ENCODE peak calls at places on chromosome 1, in four cellular contexts. Z is HepG2, F is GM12878, W is H1. K is an unnamed sample.

GRCh38 chr1:14421977-14422609 is 176.4 kb upstream of the KAZN start:
- DNase-seq in Z (no peak), F (no peak), W (no peak), K (no peak)

GRCh38 chr1:228515200-228515834 is 28.1 kb downstream of the RNF187 start:
- DNase-seq in Z (peak; percentile 17), F (no peak), W (no peak), K (peak; percentile 66)

GRCh38 chr1:67336157-67336556 is 28.5 kb downstream of the IL12RB2 start:
- DNase-seq in Z (no peak), F (no peak), W (no peak), K (no peak)

GRCh38 chr1:114154146-114154962 is 685 bp upstream of the SYT6 start:
- DNase-seq in Z (no peak), F (no peak), W (peak; percentile 85), K (peak; percentile 47)

GRCh38 chr1:100580446-100580845 is 42.5 kb downstream of the GPR88 start:
- DNase-seq in Z (no peak), F (no peak), W (no peak), K (no peak)

GRCh38 chr1:110673197-110673701 is 1.5 kb downstream of the KCNA3 start:
- DNase-seq in Z (no peak), F (no peak), W (no peak), K (no peak)

GRCh38 chr1:93584238-93585003 is 97.2 kb downstream of the BCAR3 start:
- DNase-seq in Z (no peak), F (no peak), W (no peak), K (no peak)

GRCh38 chr1:14800014-14800413 is 201.5 kb downstream of the KAZN start:
- DNase-seq in Z (no peak), F (no peak), W (no peak), K (no peak)

GRCh38 chr1:207886227-207886626 is 24.7 kb downstream of the CD34 start:
- DNase-seq in Z (no peak), F (no peak), W (no peak), K (no peak)

GRCh38 chr1:202952818-202953217 is 5.3 kb downstream of the ADIPOR1 start:
- DNase-seq in Z (no peak), F (no peak), W (no peak), K (no peak)

GRCh38 chr1:65791860-65792670 is 630 bp upstream of the PDE4B start:
- DNase-seq in Z (no peak), F (no peak), W (peak; percentile 66), K (peak; percentile 46)

GRCh38 chr1:56434025-56434424 is 145.3 kb downstream of the PLPP3 start:
- DNase-seq in Z (peak; percentile 45), F (no peak), W (no peak), K (no peak)

GRCh38 chr1:6591222-6591621 is 11.4 kb downstream of the ZBTB48 start:
- DNase-seq in Z (no peak), F (no peak), W (no peak), K (no peak)

GRCh38 chr1:151058682-151059341 is 610 bp downstream of the CDC42SE1 start:
- DNase-seq in Z (no peak), F (no peak), W (peak; percentile 61), K (no peak)

DNA sequence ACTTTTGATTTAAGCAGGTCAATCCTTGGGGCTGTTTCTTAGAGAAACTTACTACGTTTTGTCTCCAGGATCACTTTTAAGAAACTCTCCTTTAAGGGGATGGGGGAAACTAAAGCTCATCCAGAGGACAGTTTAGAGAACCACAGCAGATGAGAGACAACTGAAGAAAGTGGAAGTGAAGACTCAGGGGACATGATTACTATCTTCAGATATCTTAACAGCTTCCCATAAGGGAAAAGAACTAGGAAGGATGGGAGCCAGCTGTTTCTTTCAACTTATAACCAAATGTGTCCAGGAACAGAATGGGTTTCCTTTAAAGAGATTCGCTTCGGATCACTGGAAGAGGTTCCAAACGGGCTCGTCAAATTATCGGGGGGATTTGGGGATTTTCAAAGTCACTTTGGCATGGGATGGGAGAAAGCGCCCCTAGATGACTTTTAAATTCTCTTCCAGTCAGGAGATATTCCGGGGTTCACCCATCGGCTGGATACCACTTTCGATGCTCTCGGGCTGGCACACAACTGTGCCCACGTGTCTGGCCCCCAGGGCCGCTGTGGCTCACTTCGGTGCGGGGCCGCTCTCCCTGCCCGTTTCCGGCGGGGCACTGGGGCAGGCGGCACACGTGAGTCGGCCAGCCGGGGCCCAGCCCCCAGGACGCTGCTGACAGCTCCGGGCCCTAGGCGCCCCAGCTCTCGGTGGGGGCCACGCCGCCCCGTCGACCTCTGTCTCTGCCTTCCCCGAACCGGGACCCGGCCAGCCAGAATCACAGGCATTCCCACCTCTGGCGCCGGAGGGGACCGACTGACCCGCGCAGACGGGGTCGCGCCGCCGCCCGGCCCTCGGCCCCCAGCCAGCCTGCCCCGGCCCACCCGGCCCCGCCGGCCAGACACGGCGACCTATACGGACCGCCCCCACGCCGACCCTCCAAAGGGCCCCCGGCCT is 1.0 kb downstream of the SCMH1 start:
- DNase-seq in Z (peak; percentile 37), F (no peak), W (peak; percentile 76), K (peak; percentile 61)
- TF ChIP-seq SUZ12 in Z (no peak), F (no peak), W (no peak), K (no peak)

GRCh38 chr1:179821524-179821923 is 56.1 kb downstream of the TOR1AIP2 start:
- DNase-seq in Z (no peak), F (no peak), W (no peak), K (no peak)

GRCh38 chr1:179824265-179824664 is 53.3 kb downstream of the TOR1AIP2 start:
- DNase-seq in Z (no peak), F (no peak), W (no peak), K (no peak)

GRCh38 chr1:179822107-179822506 is 55.5 kb downstream of the TOR1AIP2 start:
- DNase-seq in Z (no peak), F (no peak), W (no peak), K (no peak)

GRCh38 chr1:179825201-179825600 is 52.4 kb downstream of the TOR1AIP2 start:
- DNase-seq in Z (no peak), F (no peak), W (no peak), K (no peak)

GRCh38 chr1:179823693-179824092 is 53.9 kb downstream of the TOR1AIP2 start:
- DNase-seq in Z (no peak), F (no peak), W (no peak), K (no peak)
- TF ChIP-seq SP1 in Z (no peak), F (no peak), W (no peak), K (no peak)

GRCh38 chr1:186473047-186473446 is 12.1 kb upstream of the PDC start:
- DNase-seq in Z (no peak), F (no peak), W (no peak), K (no peak)
- TF ChIP-seq SUZ12 in Z (no peak), F (no peak), W (no peak), K (no peak)

DNA sequence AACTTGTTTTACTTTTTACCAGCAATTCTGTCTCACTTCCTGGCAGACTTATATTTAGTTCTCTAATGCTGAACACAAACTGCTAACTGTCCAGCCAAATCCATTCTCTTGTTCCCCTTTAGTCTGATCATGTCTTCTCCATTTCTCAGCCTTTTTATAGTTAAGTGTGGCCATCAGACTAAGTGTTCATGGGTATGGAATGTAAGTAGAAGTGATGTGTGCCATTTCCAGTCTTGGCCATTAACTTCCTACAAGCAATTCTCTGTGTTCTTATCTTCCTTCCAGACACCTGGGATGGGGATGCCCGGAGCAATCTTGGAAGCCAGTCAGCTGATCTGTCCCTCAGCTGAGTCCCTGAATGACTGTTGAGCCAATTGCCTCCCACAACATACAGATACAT is 165.8 kb downstream of the ST6GALNAC3 start:
- DNase-seq in Z (no peak), F (no peak), W (no peak), K (no peak)
- TF ChIP-seq SP1 in Z (no peak), F (no peak), W (no peak), K (no peak)

GRCh38 chr1:219771039-219771438 is 157.3 kb downstream of the SLC30A10 start:
- DNase-seq in Z (peak; percentile 37), F (no peak), W (no peak), K (no peak)
- TF ChIP-seq SUZ12 in Z (no peak), F (no peak), W (no peak), K (no peak)

DNA sequence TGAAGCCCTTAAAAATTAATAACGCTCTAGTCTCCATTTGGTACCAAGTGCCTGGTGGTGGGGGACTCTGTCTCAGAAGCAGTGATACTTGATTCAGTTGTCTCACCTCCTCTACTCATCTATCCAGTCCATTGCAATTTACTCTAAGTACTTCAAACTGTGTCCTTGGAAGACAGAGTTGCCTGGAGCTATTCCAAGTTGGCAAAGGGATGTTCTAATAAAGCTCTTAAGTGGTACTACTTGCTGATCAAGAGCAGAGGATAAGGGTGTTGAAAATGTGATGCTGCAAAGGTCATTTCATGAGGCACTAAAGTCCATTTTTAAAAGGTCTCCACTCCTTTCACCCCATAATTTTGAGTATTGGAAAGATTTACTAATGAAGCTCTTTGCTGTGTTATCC is 142.2 kb downstream of the NFIA start:
- DNase-seq in Z (no peak), F (no peak), W (no peak), K (no peak)
- TF ChIP-seq SP1 in Z (no peak), F (no peak), W (no peak), K (no peak)

GRCh38 chr1:25245809-25246599 is 1.2 kb downstream of the RSRP1 start:
- DNase-seq in Z (peak; percentile 41), F (no peak), W (no peak), K (peak; percentile 19)
- TF ChIP-seq SUZ12 in Z (no peak), F (no peak), W (no peak), K (no peak)

DNA sequence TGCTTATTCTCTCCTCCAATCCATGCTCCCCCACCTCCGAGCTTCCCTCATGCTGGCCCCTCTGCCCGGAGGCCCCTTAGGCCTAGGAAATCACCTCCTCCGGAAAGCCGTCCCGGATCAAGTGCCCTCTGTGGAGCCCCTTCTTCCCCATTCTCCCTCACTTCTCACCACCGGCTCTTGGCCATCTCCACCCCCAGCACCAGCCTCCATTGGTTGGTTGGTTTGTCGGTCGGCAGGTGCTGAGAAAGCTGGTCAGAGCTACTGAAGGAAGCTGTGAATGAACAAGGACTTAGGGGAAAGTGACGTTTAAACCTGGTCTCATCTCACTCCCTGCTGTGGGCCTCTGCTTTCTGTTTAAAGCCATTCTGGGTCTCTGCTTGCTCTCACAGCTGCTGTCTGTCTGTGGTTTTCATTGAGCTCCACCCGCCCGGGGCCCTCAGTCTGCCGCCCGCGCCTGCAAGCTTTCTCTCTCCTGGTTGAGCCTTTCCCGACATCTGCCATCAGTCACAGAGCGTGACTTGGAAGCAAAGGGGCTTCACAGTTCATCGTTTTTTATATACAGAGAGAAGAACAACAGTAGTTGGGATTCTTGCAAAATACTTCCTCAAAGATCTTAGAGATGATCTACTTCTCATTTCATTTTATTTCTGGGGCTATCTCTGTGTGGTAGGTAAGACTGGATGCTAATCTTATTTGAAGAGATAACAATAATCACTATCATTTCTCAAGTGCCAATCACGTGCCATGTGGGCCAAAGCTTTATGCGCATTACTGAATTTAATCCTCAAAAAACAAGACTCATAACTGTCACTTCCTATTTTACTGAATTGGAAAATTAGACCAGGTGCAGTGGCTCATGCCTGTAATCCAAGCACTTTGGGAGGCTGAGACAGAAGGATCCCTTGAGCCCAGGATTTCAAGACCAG is 122.0 kb downstream of the KCNN3 start:
- DNase-seq in Z (no peak), F (peak; percentile 66), W (no peak), K (no peak)
- TF ChIP-seq SP1 in Z (no peak), F (no peak), W (no peak), K (no peak)